ENCODE peak calls at places on chromosomes 7 and 10, in seven cellular contexts. J, C, U, Y, S, A and F are unnamed samples.

GRCh38 chr7:27386581-27386980 is 144.0 kb downstream of the EVX1 start:
- DNase-seq in Y (no peak), S (no peak), J (no peak), U (no peak), C (no peak), A (peak), F (no peak)

GRCh38 chr7:5455581-5456222 is 32.1 kb upstream of the TNRC18 start:
- DNase-seq in S (no peak), A (no peak), Y (no peak), J (no peak), U (peak), C (no peak), F (no peak)

GRCh38 chr10:113108180-113108835 is 158.3 kb downstream of the TCF7L2 start:
- DNase-seq in C (peak), S (peak), J (no peak), Y (peak), U (peak), A (no peak), F (peak)

GRCh38 chr10:67696029-67696428 is at the start of gene CTNNA3:
- DNase-seq in J (no peak), C (no peak), A (no peak), U (no peak), S (peak), Y (no peak), F (no peak)

GRCh38 chr10:7773845-7774801 is 13.7 kb downstream of the KIN start:
- DNase-seq in C (no peak), J (no peak), S (no peak), U (no peak), A (no peak), Y (peak), F (peak)

GRCh38 chr7:84176716-84177115 is 17.9 kb downstream of the SEMA3A start:
- DNase-seq in Y (no peak), A (no peak), C (peak), J (no peak), S (no peak), U (no peak), F (no peak)

GRCh38 chr7:108486291-108486966 is 30.2 kb upstream of the NRCAM start:
- DNase-seq in S (no peak), Y (no peak), J (no peak), A (no peak), C (peak), U (no peak), F (no peak)

GRCh38 chr10:35640951-35641429 is 1.1 kb downstream of the FZD8 start:
- DNase-seq in Y (peak), U (peak), J (peak), A (peak), C (peak), S (peak), F (peak)

GRCh38 chr10:88042162-88043100 is 179.0 kb downstream of the PTEN start:
- DNase-seq in J (no peak), U (peak), S (peak), Y (no peak), A (no peak), C (peak), F (no peak)

GRCh38 chr7:11726251-11727155 is 105.5 kb downstream of the THSD7A start:
- DNase-seq in U (peak), C (peak), J (no peak), Y (no peak), S (peak), A (no peak), F (no peak)

GRCh38 chr7:95871078-95871848 is 98.9 kb downstream of the DYNC1I1 start:
- DNase-seq in A (peak), Y (peak), U (peak), S (peak), J (peak), C (peak), F (peak)

GRCh38 chr10:90417056-90417455 is 440.8 kb downstream of the HTR7 start:
- DNase-seq in C (no peak), S (no peak), A (no peak), Y (peak), U (no peak), J (no peak), F (no peak)

GRCh38 chr10:89793649-89794254 is 92.4 kb downstream of the KIF20B start:
- DNase-seq in J (peak), Y (peak), A (peak), C (peak), S (peak), U (peak), F (peak)

GRCh38 chr10:103350175-103350521 is 792 bp downstream of the PCGF6 start:
- DNase-seq in A (no peak), C (no peak), S (no peak), Y (no peak), U (no peak), J (no peak), F (no peak)

GRCh38 chr10:81600185-81600584 is 274.8 kb upstream of the NRG3 start:
- DNase-seq in S (no peak), Y (peak), U (no peak), A (no peak), J (no peak), C (peak), F (no peak)

GRCh38 chr10:102394079-102394800 is 1.3 kb upstream of the NFKB2 start:
- DNase-seq in Y (peak), A (peak), S (peak), C (peak), U (peak), J (peak), F (peak)

GRCh38 chr10:95400789-95401188 is 110.0 kb upstream of the PDLIM1 start:
- DNase-seq in Y (no peak), U (no peak), C (no peak), S (no peak), J (no peak), A (no peak), F (no peak)

GRCh38 chr7:142881586-142882337 is 3.8 kb downstream of the TRPV6 start:
- DNase-seq in C (no peak), S (no peak), Y (no peak), U (no peak), J (no peak), A (no peak), F (no peak)

GRCh38 chr7:11343818-11344413 is 370.2 kb downstream of the PHF14 start:
- DNase-seq in S (peak), A (peak), Y (peak), C (peak), J (peak), U (peak), F (peak)

GRCh38 chr7:140723002-140723401 is 26.5 kb downstream of the NDUFB2 start:
- DNase-seq in Y (no peak), U (no peak), C (no peak), J (no peak), A (no peak), S (no peak), F (no peak)

GRCh38 chr7:127674361-127674760 is 22.4 kb downstream of the SND1 start:
- DNase-seq in A (no peak), J (no peak), U (no peak), C (peak), Y (no peak), S (no peak), F (no peak)

GRCh38 chr7:127671341-127671740 is 19.3 kb downstream of the SND1 start:
- DNase-seq in Y (no peak), S (no peak), C (no peak), U (no peak), J (no peak), A (no peak), F (no peak)

GRCh38 chr7:127675716-127676115 is 23.7 kb downstream of the SND1 start:
- DNase-seq in J (no peak), C (no peak), A (no peak), S (no peak), U (no peak), Y (no peak), F (no peak)

GRCh38 chr7:127677433-127678230 is 25.6 kb downstream of the SND1 start:
- DNase-seq in S (no peak), Y (no peak), C (no peak), A (no peak), J (no peak), U (no peak), F (no peak)

DNA sequence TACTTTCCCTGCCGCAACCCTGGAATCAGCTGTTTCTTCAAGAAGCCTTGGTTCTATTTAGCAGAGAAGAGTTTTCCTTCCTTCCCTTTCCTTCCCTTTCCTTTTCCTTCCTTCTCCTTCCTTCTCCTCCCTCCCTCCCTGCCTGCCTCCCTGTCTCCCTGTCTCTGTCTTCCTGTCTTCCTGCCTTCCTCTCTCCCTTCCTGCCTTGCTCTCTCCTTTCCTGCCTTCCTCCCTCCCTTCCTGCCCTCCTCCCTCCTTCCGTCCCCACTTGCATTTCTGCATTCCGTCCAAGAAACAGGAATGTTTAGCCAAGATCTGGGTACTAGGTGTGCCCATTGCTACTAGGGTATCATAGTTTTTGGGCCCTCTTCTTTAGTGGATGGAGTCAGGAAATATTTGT is 21.9 kb downstream of the SND1 start:
- DNase-seq in U (no peak), J (no peak), S (no peak), C (peak), Y (peak), A (no peak), F (no peak)
- H3K27ac ChIP-seq in U (no peak), J (no peak), S (no peak), C (peak), Y (no peak), A (no peak), F (no peak)

DNA sequence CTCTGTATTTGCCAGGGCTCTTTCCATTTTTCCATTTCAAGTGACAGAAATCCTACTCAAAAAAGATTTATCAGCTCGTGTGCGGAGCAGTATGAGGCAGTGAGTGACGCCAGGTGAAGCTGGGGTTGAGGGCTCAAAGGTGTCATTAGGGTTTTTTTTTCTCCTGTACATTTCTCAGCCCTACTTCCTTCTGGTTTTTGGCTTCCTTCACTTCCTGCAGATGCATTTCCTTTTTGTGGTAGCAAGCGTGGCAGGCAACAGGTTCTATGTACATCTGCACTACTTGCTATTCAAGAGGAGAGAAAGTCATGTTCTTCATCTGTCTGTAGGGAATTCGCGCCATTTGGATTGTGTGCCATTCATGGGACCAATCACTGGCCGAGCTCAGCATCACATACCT is 52.8 kb upstream of the AOAH start:
- DNase-seq in A (no peak), Y (no peak), S (no peak), U (no peak), C (no peak), J (no peak), F (no peak)
- TF ChIP-seq EZH2phosphoT487 in A (no peak), Y (no peak), S (no peak), U (no peak), C (no peak), J (no peak), F (no peak)

GRCh38 chr7:118186491-118186890 is 2.5 kb downstream of the LSM8 start:
- DNase-seq in C (peak), A (no peak), J (no peak), U (no peak), Y (peak), S (no peak), F (no peak)
- H3K27ac ChIP-seq in C (no peak), A (no peak), J (no peak), U (no peak), Y (no peak), S (no peak), F (no peak)

GRCh38 chr10:4721994-4722753 is 103.8 kb upstream of the AKR1E2 start:
- DNase-seq in Y (peak), C (peak), J (no peak), S (no peak), A (no peak), U (no peak), F (no peak)

GRCh38 chr10:4730998-4731397 is 95.0 kb upstream of the AKR1E2 start:
- DNase-seq in J (no peak), Y (no peak), S (no peak), C (no peak), U (no peak), A (no peak), F (no peak)

GRCh38 chr10:4723860-4724259 is 102.1 kb upstream of the AKR1E2 start:
- DNase-seq in A (no peak), U (no peak), Y (no peak), C (no peak), S (no peak), J (no peak), F (no peak)

GRCh38 chr10:4720463-4720862 is 105.5 kb upstream of the AKR1E2 start:
- DNase-seq in U (no peak), C (no peak), J (no peak), S (no peak), Y (no peak), A (no peak), F (no peak)

DNA sequence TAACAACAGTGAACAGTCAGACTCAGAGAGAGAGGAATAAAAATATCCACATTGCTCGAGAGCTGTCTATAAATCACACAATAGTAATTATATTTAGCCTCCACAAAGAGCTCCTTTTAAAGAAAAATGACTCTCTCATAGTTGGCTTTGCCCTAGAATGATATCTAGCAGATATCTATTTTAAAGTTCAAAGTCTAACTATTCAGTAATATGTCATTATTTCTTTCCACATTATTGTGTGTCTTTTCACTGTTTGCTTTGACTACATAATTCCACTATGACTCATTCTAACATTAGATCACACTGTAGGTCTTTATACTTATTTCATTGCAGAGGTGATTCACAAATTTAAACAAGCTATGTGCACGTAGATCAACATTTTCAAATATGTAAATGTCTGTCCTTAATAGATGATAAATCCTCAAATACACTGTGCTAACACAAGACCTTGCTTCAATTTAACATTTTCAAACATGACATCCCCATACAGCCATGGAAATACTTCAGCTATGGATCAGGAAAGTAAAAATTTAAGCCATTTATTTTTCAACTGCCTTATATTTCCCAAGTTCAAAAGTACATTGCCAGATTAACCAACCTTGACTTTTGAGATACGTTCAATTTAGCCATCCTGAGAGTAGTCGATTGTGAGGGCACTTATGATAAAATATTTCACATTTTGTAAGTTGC is 99.9 kb upstream of the AKR1E2 start:
- DNase-seq in A (no peak), J (peak), C (peak), U (no peak), S (no peak), Y (peak), F (no peak)
- TF ChIP-seq EZH2phosphoT487 in A (no peak), J (no peak), C (no peak), U (no peak), S (no peak), Y (no peak), F (no peak)